ENCODE peak calls at places on chromosomes 16 and 17, in eight cellular contexts. K is ascending aorta, F is neural progenitor cell, R is Peyer's patch, V is BE2C, D is AG10803, E is hepatocyte, X is left ventricle myocardium inferior. J is an unnamed sample.

GRCh38 chr16:59748531-59748930 is 1014.4 kb upstream of the GOT2 start:
- DNase-seq in X (no peak), D (peak), R (no peak), V (no peak), F (peak), E (no peak), K (no peak), J (peak)

GRCh38 chr17:51455931-51456330 is 195.6 kb downstream of the UTP18 start:
- DNase-seq in V (no peak), X (no peak), R (no peak), F (no peak), K (no peak), E (no peak), D (no peak), J (no peak)

GRCh38 chr17:30345527-30346075 is 11.7 kb upstream of the TMIGD1 start:
- DNase-seq in X (no peak), E (peak), V (no peak), F (no peak), R (no peak), D (no peak), K (no peak), J (no peak)

GRCh38 chr17:17304521-17304985 is 1.4 kb downstream of the NT5M start:
- DNase-seq in V (no peak), F (no peak), X (no peak), R (no peak), K (no peak), D (no peak), E (no peak), J (no peak)

GRCh38 chr17:38749222-38750043 is 1.3 kb upstream of the PCGF2 start:
- DNase-seq in F (peak), V (peak), D (peak), X (peak), K (no peak), R (peak), E (peak), J (peak)

GRCh38 chr16:525520-526180 is 1.9 kb upstream of the CAPN15 start:
- DNase-seq in D (peak), R (no peak), X (no peak), E (peak), K (no peak), V (peak), F (no peak), J (peak)

GRCh38 chr16:85663891-85664321 is 24.8 kb downstream of the GINS2 start:
- DNase-seq in K (no peak), R (no peak), D (no peak), E (no peak), F (no peak), V (no peak), X (peak), J (no peak)

GRCh38 chr16:29011112-29011511 is 26.3 kb downstream of the LAT start:
- DNase-seq in E (no peak), F (peak), X (no peak), R (no peak), V (peak), K (no peak), D (no peak), J (no peak)

GRCh38 chr17:38574712-38575111 is 31.0 kb downstream of the SRCIN1 start:
- DNase-seq in D (no peak), F (no peak), E (no peak), V (no peak), K (no peak), R (no peak), X (no peak), J (no peak)

GRCh38 chr17:49371178-49371834 is 9.3 kb upstream of the ZNF652 start:
- DNase-seq in D (no peak), F (peak), R (no peak), V (no peak), E (no peak), K (no peak), X (no peak), J (no peak)

GRCh38 chr16:70162041-70162451 is 11.5 kb upstream of the CLEC18C start:
- DNase-seq in X (no peak), K (no peak), D (peak), R (no peak), V (no peak), F (no peak), E (peak), J (peak)

GRCh38 chr17:44010966-44011647 is 3.7 kb downstream of the TMEM101 start:
- DNase-seq in R (no peak), F (no peak), X (no peak), K (no peak), E (no peak), D (no peak), V (no peak), J (peak)

GRCh38 chr16:65521685-65522338 is 399.9 kb upstream of the CDH11 start:
- DNase-seq in F (peak), X (no peak), R (no peak), E (no peak), K (no peak), V (no peak), D (no peak), J (no peak)

GRCh38 chr16:81521141-81521626 is 76.6 kb downstream of the CMIP start:
- DNase-seq in D (no peak), K (peak), F (no peak), V (no peak), E (no peak), X (no peak), R (peak), J (no peak)

GRCh38 chr17:48470388-48471034 is 40.5 kb upstream of the SKAP1 start:
- DNase-seq in F (no peak), E (no peak), V (no peak), K (no peak), D (peak), X (no peak), R (no peak), J (peak)

GRCh38 chr17:50219939-50220465 is 18.6 kb upstream of the COL1A1 start:
- DNase-seq in X (no peak), V (no peak), K (no peak), F (peak), D (peak), R (no peak), E (peak), J (peak)

GRCh38 chr16:53061701-53062159 is 6.9 kb downstream of the CHD9 start:
- DNase-seq in R (peak), E (no peak), D (no peak), F (no peak), K (no peak), V (no peak), X (peak), J (no peak)

GRCh38 chr17:18258356-18259038 is at the start of gene FLII:
- DNase-seq in K (no peak), D (peak), E (peak), V (peak), X (peak), F (peak), R (peak), J (peak)

GRCh38 chr17:69761767-69762321 is 313.2 kb upstream of the KCNJ16 start:
- DNase-seq in K (no peak), F (no peak), R (no peak), E (peak), X (no peak), D (peak), V (no peak), J (peak)

GRCh38 chr17:77654296-77654695 is 304.2 kb upstream of the TNRC6C start:
- DNase-seq in R (no peak), D (no peak), K (no peak), V (no peak), F (no peak), E (no peak), X (no peak), J (no peak)

GRCh38 chr17:32783602-32784001 is 93.3 kb downstream of the MYO1D start:
- DNase-seq in R (no peak), D (peak), K (no peak), V (no peak), F (peak), X (no peak), E (peak), J (peak)

GRCh38 chr16:23149267-23149992 is at the start of gene USP31:
- DNase-seq in R (peak), X (peak), E (peak), D (peak), K (peak), F (peak), V (peak), J (peak)

GRCh38 chr16:67652578-67653130 is 7.4 kb downstream of the ACD start:
- DNase-seq in K (no peak), R (no peak), E (peak), V (peak), D (no peak), F (peak), X (no peak), J (no peak)
- H3K4me3 ChIP-seq in K (peak), R (peak), E (no peak), V (peak), D (peak), F (peak), X (peak), J (peak)

GRCh38 chr17:76005263-76006149 is 4.9 kb downstream of the CDK3 start:
- DNase-seq in V (peak), E (peak), D (peak), F (peak), X (peak), K (no peak), R (peak), J (peak)
- TF ChIP-seq CTCF in V (peak), E (peak), D (peak), F (peak), X (peak), K (peak), R (peak), J (peak)

GRCh38 chr16:54286067-54286329 is 589 bp downstream of the IRX3 start:
- DNase-seq in F (no peak), E (no peak), X (no peak), V (no peak), R (no peak), K (no peak), D (no peak), J (no peak)

GRCh38 chr16:54283735-54284318 is 2.8 kb downstream of the IRX3 start:
- DNase-seq in E (no peak), F (peak), K (no peak), D (no peak), R (no peak), X (no peak), V (no peak), J (no peak)

GRCh38 chr16:54285414-54286066 is 1.0 kb downstream of the IRX3 start:
- DNase-seq in F (peak), E (no peak), X (peak), D (peak), V (no peak), K (no peak), R (no peak), J (peak)

GRCh38 chr16:54284319-54284930 is 2.2 kb downstream of the IRX3 start:
- DNase-seq in R (no peak), D (peak), X (no peak), V (no peak), F (peak), K (no peak), E (peak), J (no peak)

GRCh38 chr16:54284931-54285413 is 1.6 kb downstream of the IRX3 start:
- DNase-seq in D (peak), X (no peak), K (no peak), V (no peak), E (no peak), F (peak), R (no peak), J (no peak)
- H3K4me3 ChIP-seq in D (peak), X (peak), K (peak), V (no peak), E (peak), F (peak), R (peak), J (peak)

GRCh38 chr17:52681486-52681885 is 523.0 kb upstream of the CA10 start:
- DNase-seq in R (no peak), E (no peak), X (no peak), D (no peak), K (no peak), V (no peak), F (no peak), J (no peak)
- TF ChIP-seq CTCF in R (no peak), E (no peak), X (no peak), D (no peak), K (no peak), V (no peak), F (no peak), J (no peak)

GRCh38 chr17:42287305-42288077 is 807 bp upstream of the STAT5A start:
- DNase-seq in V (no peak), X (peak), F (no peak), R (peak), K (no peak), D (peak), E (no peak), J (peak)
- H3K4me3 ChIP-seq in V (peak), X (peak), F (peak), R (peak), K (peak), D (peak), E (peak), J (peak)

GRCh38 chr16:20707461-20707860 is 10.0 kb upstream of the ACSM1 start:
- DNase-seq in R (no peak), E (no peak), F (no peak), V (no peak), D (no peak), X (no peak), K (no peak), J (no peak)

DNA sequence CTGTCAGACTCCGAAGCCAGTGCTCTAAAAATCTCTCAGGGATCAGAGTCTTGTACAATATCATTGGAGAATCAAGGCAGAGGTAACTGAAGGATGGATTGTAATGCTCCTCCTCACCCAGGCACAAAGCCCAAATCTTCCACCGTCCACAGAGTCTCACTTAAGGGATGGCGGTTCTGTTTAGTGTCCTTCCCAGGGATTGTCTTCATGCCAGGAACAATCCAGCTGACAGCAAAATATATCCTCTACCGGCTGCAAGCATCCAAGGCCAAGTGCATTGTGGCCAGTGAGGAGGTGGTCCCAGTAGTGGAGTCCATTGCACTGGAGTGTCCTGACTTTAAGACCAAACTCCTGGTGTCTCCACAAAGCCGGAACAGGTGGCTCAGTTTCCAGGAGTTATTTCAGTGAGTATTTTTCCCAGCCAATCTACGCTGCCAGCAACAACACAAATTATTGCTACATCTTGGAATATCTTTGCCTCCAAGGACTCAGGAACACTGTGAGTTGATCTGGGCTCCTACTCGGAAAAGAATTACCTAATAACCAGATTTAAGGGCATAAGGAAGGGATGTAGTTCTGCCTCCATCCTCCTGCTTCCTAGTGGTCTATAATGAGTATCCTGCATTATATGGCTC is 13.9 kb upstream of the ACSM1 start:
- DNase-seq in R (no peak), V (no peak), K (no peak), D (no peak), X (no peak), F (no peak), E (no peak), J (no peak)
- TF ChIP-seq CTCF in R (no peak), V (no peak), K (no peak), D (no peak), X (no peak), F (no peak), E (no peak), J (no peak)